ENCODE peak calls at places on chromosomes 5 and 9, in four cellular contexts. Q is endothelial cell of umbilical vein, G is fibroblast of mammary gland, W is H9. T is an unnamed sample.
A peak's percentile ranks its signal among the peaks of the same experiment; 100 is the strongest.

GRCh38 chr9:118091676-118092490 is 387.7 kb downstream of the TLR4 start:
- DNase-seq in Q (no peak), G (no peak), W (no peak), T (no peak)

GRCh38 chr9:116491659-116492058 is 195.4 kb upstream of the TRIM32 start:
- DNase-seq in Q (no peak), G (no peak), W (no peak), T (no peak)

GRCh38 chr5:78972654-78973428 is 12.3 kb downstream of the ARSB start:
- DNase-seq in Q (peak; percentile 99), G (peak; percentile 65), W (no peak), T (no peak)

GRCh38 chr5:37428044-37428443 is 48.9 kb downstream of the WDR70 start:
- DNase-seq in Q (no peak), G (no peak), W (no peak), T (no peak)

GRCh38 chr5:53424691-53425597 is 55.5 kb upstream of the FST start:
- DNase-seq in Q (no peak), G (peak; percentile 56), W (no peak), T (peak; percentile 19)

GRCh38 chr9:74742792-74743389 is 144.8 kb downstream of the TRPM6 start:
- DNase-seq in Q (peak; percentile 44), G (peak; percentile 57), W (peak; percentile 31), T (peak; percentile 66)

GRCh38 chr9:128733256-128733655 is 9.3 kb upstream of the ZDHHC12 start:
- DNase-seq in Q (peak; percentile 88), G (peak; percentile 79), W (peak; percentile 97), T (peak; percentile 98)

GRCh38 chr5:1508679-1509290 is 15.0 kb downstream of the LPCAT1 start:
- DNase-seq in Q (no peak), G (no peak), W (peak; percentile 20), T (no peak)

GRCh38 chr5:9617739-9618504 is 12.2 kb downstream of the TAS2R1 start:
- DNase-seq in Q (no peak), G (no peak), W (no peak), T (no peak)

GRCh38 chr9:117250610-117251215 is 164.1 kb downstream of the ASTN2 start:
- DNase-seq in Q (no peak), G (no peak), W (no peak), T (no peak)

GRCh38 chr5:83107692-83108410 is 30.5 kb downstream of the XRCC4 start:
- DNase-seq in Q (no peak), G (no peak), W (no peak), T (no peak)

GRCh38 chr5:55711531-55712022 is 547 bp downstream of the SLC38A9 start:
- DNase-seq in Q (peak; percentile 14), G (no peak), W (no peak), T (no peak)

GRCh38 chr5:20050262-20050661 is 62.3 kb upstream of the CDH18 start:
- DNase-seq in Q (no peak), G (no peak), W (no peak), T (no peak)

GRCh38 chr9:2817987-2818386 is 25.9 kb downstream of the PUM3 start:
- DNase-seq in Q (no peak), G (peak; percentile 48), W (no peak), T (no peak)

GRCh38 chr5:77438057-77438456 is 54.1 kb downstream of the WDR41 start:
- DNase-seq in Q (no peak), G (no peak), W (no peak), T (no peak)

GRCh38 chr5:54651482-54652076 is 134.0 kb downstream of the SNX18 start:
- DNase-seq in Q (peak; percentile 11), G (peak; percentile 52), W (no peak), T (no peak)

GRCh38 chr5:138914338-138914737 is 39.2 kb upstream of the LRRTM2 start:
- DNase-seq in Q (no peak), G (no peak), W (no peak), T (no peak)
- TF ChIP-seq CTCF in Q (no peak), G (no peak), W (no peak), T (no peak)

DNA sequence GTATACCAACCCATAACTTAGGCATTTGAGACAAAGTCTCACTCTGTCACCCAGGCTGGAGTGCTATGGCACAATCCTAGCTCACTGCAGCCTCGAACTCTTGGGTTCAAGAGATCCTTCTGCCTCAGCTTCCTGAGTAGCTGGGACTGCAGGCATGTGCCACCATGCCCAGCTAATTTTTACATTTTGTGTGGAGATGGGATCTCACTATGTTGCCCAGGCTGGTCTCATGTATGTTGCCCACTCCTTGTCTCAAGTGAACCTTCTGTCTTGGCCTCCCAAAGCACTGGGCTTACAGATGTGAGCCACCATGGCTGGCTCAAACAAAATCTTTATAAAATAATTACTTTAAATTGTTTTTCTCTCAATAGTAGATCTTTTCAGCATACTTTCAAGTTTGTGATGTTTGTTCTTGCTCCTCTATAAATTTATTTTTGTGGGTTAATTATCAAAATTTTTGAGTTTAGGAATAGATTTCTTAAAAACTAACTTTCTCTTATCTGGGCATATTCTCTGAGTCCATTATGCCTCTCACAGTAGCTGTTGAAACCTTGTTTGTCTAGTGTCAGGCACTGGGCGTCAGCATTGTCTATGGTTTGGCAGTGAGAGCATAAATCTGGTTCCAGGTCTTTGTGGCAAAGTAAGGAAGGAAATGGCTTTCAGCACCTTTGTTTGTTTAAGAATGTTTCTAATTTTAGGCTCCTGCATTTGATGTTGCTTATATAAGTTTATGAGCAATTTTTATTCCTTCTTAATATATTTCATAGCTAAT is 38.7 kb downstream of the NLN start:
- DNase-seq in Q (peak; percentile 86), G (peak; percentile 61), W (no peak), T (no peak)
- TF ChIP-seq CTCF in Q (peak; percentile 19), G (peak; percentile 14), W (no peak), T (no peak)

GRCh38 chr9:136343121-136343883 is 16.0 kb downstream of the GPSM1 start:
- DNase-seq in Q (no peak), G (no peak), W (peak; percentile 68), T (no peak)

GRCh38 chr9:136341042-136341655 is 13.8 kb downstream of the GPSM1 start:
- DNase-seq in Q (no peak), G (no peak), W (no peak), T (no peak)

GRCh38 chr9:136341769-136342168 is 14.4 kb downstream of the GPSM1 start:
- DNase-seq in Q (no peak), G (no peak), W (no peak), T (no peak)

GRCh38 chr9:136343884-136344269 is 16.5 kb downstream of the GPSM1 start:
- DNase-seq in Q (no peak), G (no peak), W (no peak), T (no peak)

DNA sequence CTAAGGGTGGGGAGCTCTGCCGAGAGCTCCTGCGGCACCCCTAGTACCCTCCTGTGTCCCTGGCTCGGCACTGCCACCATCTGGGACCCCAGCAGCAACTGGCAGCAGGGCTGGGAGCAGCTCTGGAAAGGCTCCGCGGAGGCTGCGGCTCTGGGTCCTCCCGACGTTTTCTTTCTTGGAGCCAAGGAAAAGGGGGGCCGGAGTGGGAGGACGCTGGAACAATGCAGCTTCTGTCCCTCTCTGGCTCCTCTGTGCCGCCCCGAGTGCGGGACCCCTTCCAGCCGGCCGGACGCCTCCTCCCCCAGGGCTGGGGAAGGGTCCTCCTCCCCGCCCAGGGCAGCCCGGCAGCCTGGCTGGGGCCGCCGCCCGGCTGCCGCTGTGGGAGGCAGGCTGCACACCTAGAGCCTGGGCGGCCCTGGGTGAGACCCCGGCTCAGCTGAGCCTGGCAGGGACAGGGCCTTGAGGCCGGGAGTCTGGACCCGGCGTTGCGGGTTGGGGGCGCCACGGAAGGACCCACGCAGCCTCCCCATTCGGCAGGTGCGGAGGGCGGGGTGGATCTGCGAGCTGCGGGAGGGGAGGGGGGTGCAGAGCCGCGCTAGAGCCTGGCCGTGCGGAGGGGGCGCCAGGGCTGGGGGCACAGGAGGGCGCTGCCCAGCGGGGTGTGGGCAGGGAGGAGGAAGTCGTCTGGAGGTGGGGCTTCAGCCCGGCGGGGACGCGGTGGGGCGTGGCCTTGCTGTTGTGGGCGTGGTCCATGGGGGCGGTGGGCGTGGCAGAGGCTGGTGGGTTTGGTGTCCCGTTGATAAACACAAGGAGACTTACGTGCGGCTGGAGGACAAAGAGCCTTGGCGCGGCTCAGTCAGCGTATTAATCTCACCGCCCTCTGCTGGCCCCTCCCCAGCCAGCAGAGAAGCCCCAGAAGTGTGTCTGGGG is 15.1 kb downstream of the GPSM1 start:
- DNase-seq in Q (peak; percentile 93), G (peak; percentile 52), W (peak; percentile 95), T (peak; percentile 88)
- TF ChIP-seq CTCF in Q (no peak), G (no peak), W (no peak), T (peak; percentile 35)

DNA sequence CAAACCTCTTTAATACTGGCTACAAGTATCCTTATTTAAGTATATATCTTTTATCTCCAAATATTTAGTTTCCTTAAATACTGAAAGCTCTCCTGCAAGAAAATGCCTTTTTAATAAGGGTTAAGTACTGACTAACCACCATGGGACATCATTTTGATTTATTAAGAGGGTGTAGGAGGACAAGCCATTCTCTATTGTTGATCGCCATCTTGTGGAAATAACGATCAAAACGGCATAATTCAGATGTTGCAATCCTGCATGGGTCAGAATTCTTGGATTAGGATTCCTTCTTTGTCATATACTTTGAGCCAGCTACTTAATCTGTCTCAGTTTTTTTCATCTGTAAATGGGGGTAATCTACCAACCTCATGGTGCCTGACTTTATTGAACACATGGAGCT is 28.7 kb upstream of the C5orf46 start:
- DNase-seq in Q (peak; percentile 77), G (peak; percentile 81), W (no peak), T (peak; percentile 82)
- TF ChIP-seq CTCF in Q (peak; percentile 34), G (peak; percentile 52), W (peak; percentile 76), T (peak; percentile 79)

GRCh38 chr5:102681403-102681983 is 73.6 kb upstream of the PAM start:
- DNase-seq in Q (peak; percentile 85), G (peak; percentile 82), W (peak; percentile 63), T (peak; percentile 81)
- TF ChIP-seq CTCF in Q (peak; percentile 83), G (peak; percentile 95), W (peak; percentile 94), T (peak; percentile 98)

GRCh38 chr9:90960941-90961340 is 159.3 kb downstream of the SYK start:
- DNase-seq in Q (no peak), G (no peak), W (no peak), T (no peak)
- TF ChIP-seq CTCF in Q (no peak), G (no peak), W (no peak), T (no peak)

GRCh38 chr9:81103597-81104471 is 585.5 kb downstream of the TLE1 start:
- DNase-seq in Q (no peak), G (no peak), W (no peak), T (no peak)
- TF ChIP-seq CTCF in Q (peak; percentile 10), G (peak; percentile 41), W (peak; percentile 6), T (peak; percentile 40)

GRCh38 chr9:12702160-12702758 is 9.1 kb downstream of the TYRP1 start:
- DNase-seq in Q (peak; percentile 70), G (peak; percentile 76), W (peak; percentile 54), T (peak; percentile 85)
- TF ChIP-seq CTCF in Q (peak; percentile 58), G (peak; percentile 75), W (peak; percentile 79), T (peak; percentile 91)

T was measured in GM23338.